ENCODE peak calls at places on chromosome 5, in ten cellular contexts. One of them, this sample, is unnamed.

GRCh38 chr5:132289097-132289496 is 5.1 kb upstream of the SLC22A4 start:
- DNase-seq in neural progenitor cell: no peak
- DNase-seq in endothelial cell of umbilical vein: no peak
- DNase-seq in fibroblast of lung: no peak
- DNase-seq in mesendoderm: no peak
- DNase-seq in keratinocyte: no peak
- DNase-seq in IMR-90: no peak
- DNase-seq in adipocyte: no peak
- DNase-seq in mammary epithelial cell: no peak
- DNase-seq in astrocyte: no peak
- DNase-seq in this sample: peak; percentile 29

GRCh38 chr5:1235379-1235778 is 10.2 kb downstream of the SLC6A18 start:
- DNase-seq in neural progenitor cell: no peak
- DNase-seq in endothelial cell of umbilical vein: no peak
- DNase-seq in fibroblast of lung: no peak
- DNase-seq in mesendoderm: no peak
- DNase-seq in keratinocyte: no peak
- DNase-seq in IMR-90: no peak
- DNase-seq in adipocyte: no peak
- DNase-seq in mammary epithelial cell: no peak
- DNase-seq in astrocyte: no peak
- DNase-seq in this sample: no peak

GRCh38 chr5:1005904-1006655 is 2.5 kb upstream of the NKD2 start:
- DNase-seq in neural progenitor cell: no peak
- DNase-seq in endothelial cell of umbilical vein: no peak
- DNase-seq in fibroblast of lung: no peak
- DNase-seq in mesendoderm: no peak
- DNase-seq in keratinocyte: no peak
- DNase-seq in IMR-90: no peak
- DNase-seq in adipocyte: no peak
- DNase-seq in mammary epithelial cell: no peak
- DNase-seq in astrocyte: no peak
- DNase-seq in this sample: no peak

GRCh38 chr5:157865844-157866243 is 6.9 kb upstream of the CLINT1 start:
- DNase-seq in neural progenitor cell: no peak
- DNase-seq in endothelial cell of umbilical vein: no peak
- DNase-seq in fibroblast of lung: peak; percentile 14
- DNase-seq in mesendoderm: no peak
- DNase-seq in keratinocyte: no peak
- DNase-seq in IMR-90: peak; percentile 85
- DNase-seq in adipocyte: peak; percentile 67
- DNase-seq in mammary epithelial cell: peak; percentile 14
- DNase-seq in astrocyte: no peak
- DNase-seq in this sample: peak; percentile 40

GRCh38 chr5:123176224-123176937 is 87.3 kb downstream of the PRDM6 start:
- DNase-seq in neural progenitor cell: no peak
- DNase-seq in endothelial cell of umbilical vein: no peak
- DNase-seq in fibroblast of lung: peak; percentile 52
- DNase-seq in mesendoderm: no peak
- DNase-seq in keratinocyte: no peak
- DNase-seq in IMR-90: peak; percentile 73
- DNase-seq in adipocyte: peak; percentile 66
- DNase-seq in mammary epithelial cell: no peak
- DNase-seq in astrocyte: peak; percentile 30
- DNase-seq in this sample: peak; percentile 87

GRCh38 chr5:138869763-138870500 is 5.2 kb downstream of the LRRTM2 start:
- DNase-seq in neural progenitor cell: no peak
- DNase-seq in endothelial cell of umbilical vein: no peak
- DNase-seq in fibroblast of lung: peak; percentile 75
- DNase-seq in mesendoderm: no peak
- DNase-seq in keratinocyte: no peak
- DNase-seq in IMR-90: peak; percentile 51
- DNase-seq in adipocyte: peak; percentile 20
- DNase-seq in mammary epithelial cell: peak; percentile 56
- DNase-seq in astrocyte: peak; percentile 73
- DNase-seq in this sample: peak; percentile 50

GRCh38 chr5:152329191-152329590 is 75.9 kb downstream of the NMUR2 start:
- DNase-seq in neural progenitor cell: no peak
- DNase-seq in endothelial cell of umbilical vein: no peak
- DNase-seq in fibroblast of lung: no peak
- DNase-seq in mesendoderm: no peak
- DNase-seq in keratinocyte: no peak
- DNase-seq in IMR-90: no peak
- DNase-seq in adipocyte: no peak
- DNase-seq in mammary epithelial cell: no peak
- DNase-seq in astrocyte: no peak
- DNase-seq in this sample: no peak

GRCh38 chr5:43121565-43122484 is 1.1 kb downstream of the ZNF131 start:
- DNase-seq in neural progenitor cell: no peak
- DNase-seq in endothelial cell of umbilical vein: peak; percentile 53
- DNase-seq in fibroblast of lung: peak; percentile 70
- DNase-seq in mesendoderm: peak; percentile 27
- DNase-seq in keratinocyte: no peak
- DNase-seq in IMR-90: peak; percentile 80
- DNase-seq in adipocyte: peak; percentile 75
- DNase-seq in mammary epithelial cell: peak; percentile 48
- DNase-seq in astrocyte: peak; percentile 60
- DNase-seq in this sample: peak; percentile 82

GRCh38 chr5:57246426-57246825 is 72.6 kb downstream of the GPBP1 start:
- DNase-seq in neural progenitor cell: no peak
- DNase-seq in endothelial cell of umbilical vein: no peak
- DNase-seq in fibroblast of lung: no peak
- DNase-seq in mesendoderm: no peak
- DNase-seq in keratinocyte: no peak
- DNase-seq in IMR-90: no peak
- DNase-seq in adipocyte: no peak
- DNase-seq in mammary epithelial cell: no peak
- DNase-seq in astrocyte: no peak
- DNase-seq in this sample: no peak

GRCh38 chr5:55544341-55544740 is 9.6 kb upstream of the PLPP1 start:
- DNase-seq in neural progenitor cell: no peak
- DNase-seq in endothelial cell of umbilical vein: no peak
- DNase-seq in fibroblast of lung: peak; percentile 27
- DNase-seq in mesendoderm: no peak
- DNase-seq in keratinocyte: no peak
- DNase-seq in IMR-90: peak; percentile 14
- DNase-seq in adipocyte: peak; percentile 27
- DNase-seq in mammary epithelial cell: peak; percentile 14
- DNase-seq in astrocyte: peak; percentile 4
- DNase-seq in this sample: peak; percentile 81

GRCh38 chr5:181058321-181058720 is 18.3 kb downstream of the BTNL9 start:
- DNase-seq in neural progenitor cell: no peak
- DNase-seq in endothelial cell of umbilical vein: no peak
- DNase-seq in fibroblast of lung: no peak
- DNase-seq in mesendoderm: no peak
- DNase-seq in keratinocyte: no peak
- DNase-seq in IMR-90: no peak
- DNase-seq in adipocyte: no peak
- DNase-seq in mammary epithelial cell: no peak
- DNase-seq in astrocyte: no peak
- DNase-seq in this sample: no peak

DNA sequence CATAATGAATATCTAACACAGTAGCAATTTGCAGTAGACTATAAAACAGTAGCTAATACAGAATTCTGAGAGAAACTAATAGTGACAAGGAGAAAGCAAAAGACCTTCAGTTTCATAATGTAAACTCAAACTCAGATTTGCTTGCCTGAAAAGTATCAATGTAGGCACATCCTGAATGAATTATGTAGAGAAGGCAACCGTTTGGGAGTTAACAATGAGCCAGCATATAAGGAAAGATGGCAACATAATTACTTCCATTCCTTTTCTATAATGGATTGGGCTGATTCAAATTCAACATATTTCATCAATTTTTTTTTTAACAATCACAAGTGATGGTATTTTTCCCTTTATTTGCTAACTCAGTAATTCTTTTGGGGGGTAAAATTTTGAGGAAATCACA is 261.6 kb downstream of the SEMA5A start:
- DNase-seq in neural progenitor cell: no peak
- DNase-seq in endothelial cell of umbilical vein: no peak
- DNase-seq in fibroblast of lung: no peak
- DNase-seq in mesendoderm: no peak
- DNase-seq in keratinocyte: no peak
- DNase-seq in IMR-90: no peak
- DNase-seq in adipocyte: peak; percentile 49
- DNase-seq in mammary epithelial cell: no peak
- DNase-seq in astrocyte: no peak
- DNase-seq in this sample: peak; percentile 22
- H3K9ac ChIP-seq in neural progenitor cell: no peak overlapping the region
- H3K9ac ChIP-seq in endothelial cell of umbilical vein: no peak overlapping the region
- H3K9ac ChIP-seq in fibroblast of lung: no peak overlapping the region
- H3K9ac ChIP-seq in mesendoderm: no peak overlapping the region
- H3K9ac ChIP-seq in keratinocyte: no peak overlapping the region
- H3K9ac ChIP-seq in IMR-90: no peak overlapping the region
- H3K9ac ChIP-seq in adipocyte: peak overlapping the region; percentile 40
- H3K9ac ChIP-seq in mammary epithelial cell: no peak overlapping the region
- H3K9ac ChIP-seq in astrocyte: no peak overlapping the region
- H3K9ac ChIP-seq in this sample: peak overlapping the region; percentile 53

GRCh38 chr5:143641549-143641955 is 170.4 kb upstream of the HMHB1 start:
- DNase-seq in neural progenitor cell: no peak
- DNase-seq in endothelial cell of umbilical vein: no peak
- DNase-seq in fibroblast of lung: peak; percentile 66
- DNase-seq in mesendoderm: no peak
- DNase-seq in keratinocyte: no peak
- DNase-seq in IMR-90: peak; percentile 82
- DNase-seq in adipocyte: peak; percentile 30
- DNase-seq in mammary epithelial cell: no peak
- DNase-seq in astrocyte: peak; percentile 65
- DNase-seq in this sample: no peak

GRCh38 chr5:143641957-143642356 is 170.0 kb upstream of the HMHB1 start:
- DNase-seq in neural progenitor cell: no peak
- DNase-seq in endothelial cell of umbilical vein: no peak
- DNase-seq in fibroblast of lung: no peak
- DNase-seq in mesendoderm: no peak
- DNase-seq in keratinocyte: no peak
- DNase-seq in IMR-90: no peak
- DNase-seq in adipocyte: no peak
- DNase-seq in mammary epithelial cell: no peak
- DNase-seq in astrocyte: no peak
- DNase-seq in this sample: no peak

GRCh38 chr5:143645356-143645755 is 166.6 kb upstream of the HMHB1 start:
- DNase-seq in neural progenitor cell: no peak
- DNase-seq in endothelial cell of umbilical vein: no peak
- DNase-seq in fibroblast of lung: no peak
- DNase-seq in mesendoderm: no peak
- DNase-seq in keratinocyte: no peak
- DNase-seq in IMR-90: no peak
- DNase-seq in adipocyte: no peak
- DNase-seq in mammary epithelial cell: no peak
- DNase-seq in astrocyte: no peak
- DNase-seq in this sample: no peak

GRCh38 chr5:143644751-143645150 is 167.2 kb upstream of the HMHB1 start:
- DNase-seq in neural progenitor cell: no peak
- DNase-seq in endothelial cell of umbilical vein: no peak
- DNase-seq in fibroblast of lung: no peak
- DNase-seq in mesendoderm: no peak
- DNase-seq in keratinocyte: no peak
- DNase-seq in IMR-90: no peak
- DNase-seq in adipocyte: no peak
- DNase-seq in mammary epithelial cell: no peak
- DNase-seq in astrocyte: no peak
- DNase-seq in this sample: peak; percentile 20

DNA sequence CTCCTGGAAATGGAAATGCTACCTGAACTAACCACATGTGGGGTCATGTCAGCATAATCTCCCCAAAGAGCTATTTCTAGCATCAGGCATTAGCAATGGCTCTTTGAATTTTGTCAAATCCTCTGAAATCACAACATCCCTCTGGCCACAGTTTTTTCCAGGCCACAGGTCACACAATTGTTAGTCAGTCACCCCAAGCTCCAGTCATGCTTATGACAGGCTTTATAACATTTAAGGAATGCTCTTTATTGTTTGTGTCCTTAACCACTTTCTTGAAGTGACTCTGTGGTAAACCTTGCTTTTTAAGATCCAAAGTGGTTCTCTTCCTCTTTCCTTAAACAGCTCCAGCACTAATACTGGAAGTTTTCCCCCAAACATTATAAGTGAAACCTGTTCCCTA is 169.2 kb upstream of the HMHB1 start:
- DNase-seq in neural progenitor cell: no peak
- DNase-seq in endothelial cell of umbilical vein: no peak
- DNase-seq in fibroblast of lung: peak; percentile 38
- DNase-seq in mesendoderm: no peak
- DNase-seq in keratinocyte: no peak
- DNase-seq in IMR-90: peak; percentile 36
- DNase-seq in adipocyte: no peak
- DNase-seq in mammary epithelial cell: no peak
- DNase-seq in astrocyte: peak; percentile 30
- DNase-seq in this sample: peak; percentile 51
- H3K4me1 ChIP-seq in neural progenitor cell: no peaks in the 10 kb centered on the region
- H3K4me1 ChIP-seq in endothelial cell of umbilical vein: no peaks in the 10 kb centered on the region
- H3K4me1 ChIP-seq in fibroblast of lung: peaks cover 10% of the 10 kb centered on the region
- H3K4me1 ChIP-seq in mesendoderm: no peaks in the 10 kb centered on the region
- H3K4me1 ChIP-seq in keratinocyte: no peaks in the 10 kb centered on the region
- H3K4me1 ChIP-seq in IMR-90: peaks cover 18% of the 10 kb centered on the region
- H3K4me1 ChIP-seq in adipocyte: peaks cover 28% of the 10 kb centered on the region
- H3K4me1 ChIP-seq in mammary epithelial cell: no peaks in the 10 kb centered on the region
- H3K4me1 ChIP-seq in astrocyte: peaks cover 13% of the 10 kb centered on the region
- H3K4me1 ChIP-seq in this sample: peaks cover 10% of the 10 kb centered on the region

DNA sequence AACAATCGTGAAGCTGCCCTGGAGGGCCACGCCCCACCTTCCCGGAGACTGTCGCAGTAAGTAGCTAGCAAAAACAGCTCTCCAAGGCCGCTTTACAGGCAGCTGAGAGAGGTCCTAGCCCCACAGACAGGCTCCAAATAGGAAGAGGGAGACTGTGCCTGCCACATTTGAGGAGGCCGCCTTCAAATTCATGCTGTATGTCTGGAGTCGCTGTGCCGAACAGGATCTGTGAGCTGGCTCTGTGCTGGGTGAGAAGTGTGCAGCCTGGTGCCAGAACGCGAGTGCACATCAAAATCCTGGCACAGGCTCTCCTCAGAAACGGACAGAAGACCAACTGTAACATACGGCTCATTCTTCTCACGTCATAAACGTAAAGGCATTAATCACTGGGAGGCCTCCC is 582.2 kb downstream of the CETN3 start:
- DNase-seq in neural progenitor cell: no peak
- DNase-seq in endothelial cell of umbilical vein: no peak
- DNase-seq in fibroblast of lung: no peak
- DNase-seq in mesendoderm: no peak
- DNase-seq in keratinocyte: no peak
- DNase-seq in IMR-90: no peak
- DNase-seq in adipocyte: no peak
- DNase-seq in mammary epithelial cell: no peak
- DNase-seq in astrocyte: no peak
- DNase-seq in this sample: peak; percentile 25
- H3K4me3 ChIP-seq in neural progenitor cell: no peak overlapping the region
- H3K4me3 ChIP-seq in endothelial cell of umbilical vein: no peak overlapping the region
- H3K4me3 ChIP-seq in fibroblast of lung: peak overlapping the region; percentile 10
- H3K4me3 ChIP-seq in mesendoderm: no peak overlapping the region
- H3K4me3 ChIP-seq in keratinocyte: no peak overlapping the region
- H3K4me3 ChIP-seq in IMR-90: no peak overlapping the region
- H3K4me3 ChIP-seq in adipocyte: no peak overlapping the region
- H3K4me3 ChIP-seq in mammary epithelial cell: no peak overlapping the region
- H3K4me3 ChIP-seq in astrocyte: no peak overlapping the region
- H3K4me3 ChIP-seq in this sample: peak overlapping the region; percentile 42

DNA sequence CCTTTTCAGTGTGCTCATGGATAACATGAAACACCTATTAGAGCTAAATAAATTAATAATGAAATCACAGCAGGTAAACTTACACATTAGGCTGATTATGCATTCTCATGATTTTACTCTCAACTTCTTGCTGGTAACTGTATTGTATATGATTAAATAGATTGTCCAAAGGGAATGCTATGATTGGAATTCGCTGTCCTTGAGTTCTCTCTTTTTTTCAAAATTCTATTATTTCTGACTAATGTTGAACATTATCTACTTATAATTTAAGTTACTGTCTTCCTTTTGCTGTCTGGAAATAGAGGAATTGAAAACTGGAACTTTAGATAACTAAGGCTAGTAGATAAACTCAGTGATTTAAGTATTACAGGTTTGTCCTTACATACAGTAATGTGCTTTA is 13.1 kb downstream of the CENPH start:
- DNase-seq in neural progenitor cell: no peak
- DNase-seq in endothelial cell of umbilical vein: no peak
- DNase-seq in fibroblast of lung: peak; percentile 21
- DNase-seq in mesendoderm: no peak
- DNase-seq in keratinocyte: no peak
- DNase-seq in IMR-90: peak; percentile 43
- DNase-seq in adipocyte: peak; percentile 38
- DNase-seq in mammary epithelial cell: no peak
- DNase-seq in astrocyte: no peak
- DNase-seq in this sample: peak; percentile 16
- H3K9ac ChIP-seq in neural progenitor cell: no peak overlapping the region
- H3K9ac ChIP-seq in endothelial cell of umbilical vein: no peak overlapping the region
- H3K9ac ChIP-seq in fibroblast of lung: no peak overlapping the region
- H3K9ac ChIP-seq in mesendoderm: no peak overlapping the region
- H3K9ac ChIP-seq in keratinocyte: no peak overlapping the region
- H3K9ac ChIP-seq in IMR-90: no peak overlapping the region
- H3K9ac ChIP-seq in adipocyte: no peak overlapping the region
- H3K9ac ChIP-seq in mammary epithelial cell: no peak overlapping the region
- H3K9ac ChIP-seq in astrocyte: no peak overlapping the region
- H3K9ac ChIP-seq in this sample: no peak overlapping the region

This sample was measured in GM23248.